ENCODE peak calls at places on chromosomes 7 and 10, in five cellular contexts. O is MM.1S, L is HCT116, M is PC-9, V is fibroblast of lung. R is an unnamed sample.

GRCh38 chr7:98178321-98178720 is 32.9 kb upstream of the BHLHA15 start:
- DNase-seq in O (no peak), L (no peak), V (no peak), M (peak; percentile 83), R (peak; percentile 26)

GRCh38 chr7:129969881-129970446 is 17.2 kb upstream of the UBE2H start:
- DNase-seq in L (peak; percentile 41), V (peak; percentile 96), M (peak; percentile 97), O (no peak), R (peak; percentile 98)

GRCh38 chr10:101040061-101040460 is 9.0 kb downstream of the SFXN3 start:
- DNase-seq in V (no peak), M (no peak), O (no peak), L (no peak), R (peak; percentile 52)

GRCh38 chr7:102006695-102007094 is 189.3 kb downstream of the CUX1 start:
- DNase-seq in L (no peak), V (no peak), O (no peak), M (no peak), R (no peak)

GRCh38 chr7:135270577-135271254 is 37.1 kb downstream of the STRA8 start:
- DNase-seq in L (no peak), O (no peak), M (no peak), V (no peak), R (no peak)

GRCh38 chr10:109374215-109374614 is 549.1 kb downstream of the XPNPEP1 start:
- DNase-seq in M (no peak), V (peak; percentile 76), L (no peak), O (no peak), R (peak; percentile 76)

GRCh38 chr10:79081353-79082034 is 12.7 kb downstream of the ZMIZ1 start:
- DNase-seq in V (peak; percentile 97), L (no peak), M (peak; percentile 63), O (no peak), R (peak; percentile 78)

GRCh38 chr10:42755028-42755451 is 27.6 kb upstream of the BMS1 start:
- DNase-seq in M (no peak), L (no peak), V (no peak), O (no peak), R (no peak)

GRCh38 chr7:112701456-112701855 is 88.7 kb downstream of the TMEM168 start:
- DNase-seq in O (no peak), M (no peak), V (no peak), L (no peak), R (no peak)

GRCh38 chr10:62057359-62057758 is 155.9 kb downstream of the ARID5B start:
- DNase-seq in O (no peak), L (no peak), V (no peak), M (no peak), R (no peak)

GRCh38 chr10:1036341-1036791 is 10.7 kb upstream of the IDI2 start:
- DNase-seq in O (no peak), M (peak; percentile 51), V (peak; percentile 89), L (no peak), R (peak; percentile 93)

GRCh38 chr7:148501707-148502139 is 88.8 kb upstream of the C7orf33 start:
- DNase-seq in L (no peak), V (peak; percentile 16), O (peak; percentile 92), M (no peak), R (no peak)

GRCh38 chr7:4690953-4691856 is 9.1 kb downstream of the FOXK1 start:
- DNase-seq in O (no peak), V (no peak), M (no peak), L (no peak), R (no peak)

GRCh38 chr10:28833313-28833712 is 156.0 kb downstream of the BAMBI start:
- DNase-seq in L (no peak), O (no peak), V (no peak), M (no peak), R (no peak)

GRCh38 chr10:61031341-61031740 is 87.4 kb upstream of the RHOBTB1 start:
- DNase-seq in O (no peak), V (no peak), M (no peak), L (no peak), R (no peak)

GRCh38 chr7:25537678-25538375 is 309.5 kb upstream of the NPVF start:
- DNase-seq in V (no peak), L (no peak), O (no peak), M (no peak), R (no peak)

GRCh38 chr10:16519908-16520861 is 1.5 kb downstream of the C1QL3 start:
- DNase-seq in M (no peak), L (no peak), V (no peak), O (no peak), R (no peak)

DNA sequence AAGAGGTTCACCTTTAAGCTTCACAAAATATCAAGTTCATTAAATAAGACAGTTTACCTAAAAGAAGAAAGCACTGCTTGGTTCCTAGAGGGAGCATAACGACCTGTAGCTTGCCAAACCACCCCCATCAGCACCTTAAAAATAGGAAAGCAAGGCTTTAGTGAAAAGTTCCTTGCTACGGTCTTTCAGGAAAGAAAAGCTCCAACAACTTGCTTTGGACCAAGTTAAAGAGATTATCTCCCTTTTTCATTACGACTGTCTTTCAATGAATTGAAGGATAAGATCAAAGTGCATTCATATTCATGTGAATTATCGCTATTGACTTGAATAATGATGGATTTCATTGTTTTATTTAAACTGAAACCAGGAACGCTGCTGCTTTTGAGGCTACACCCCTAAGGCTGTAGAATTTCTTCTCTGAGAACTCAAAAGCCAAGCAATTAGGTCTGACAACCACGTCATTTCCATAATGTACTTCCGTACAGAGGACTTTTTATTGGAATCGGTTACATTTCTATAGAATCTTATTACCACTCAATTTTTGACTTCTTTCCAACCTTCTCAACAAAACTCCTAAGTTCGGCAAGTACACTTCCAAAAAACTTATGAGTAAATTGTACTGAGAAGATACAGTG is 6.9 kb upstream of the SPAG6 start:
- DNase-seq in O (no peak), V (no peak), M (no peak), L (no peak), R (no peak)
- TF ChIP-seq EZH2 in O (no peak), V (peak; percentile 43), M (no peak), L (no peak), R (peak; percentile 76)

GRCh38 chr7:97012293-97013005 is 7.1 kb downstream of the DLX6 start:
- DNase-seq in V (no peak), M (no peak), O (no peak), L (no peak), R (no peak)

GRCh38 chr7:97008275-97008917 is 3.0 kb downstream of the DLX6 start:
- DNase-seq in V (no peak), O (no peak), M (no peak), L (no peak), R (no peak)

GRCh38 chr7:97011104-97011503 is 5.8 kb downstream of the DLX6 start:
- DNase-seq in L (no peak), O (no peak), M (no peak), V (no peak), R (no peak)

GRCh38 chr7:97011536-97012292 is 6.4 kb downstream of the DLX6 start:
- DNase-seq in M (no peak), O (no peak), V (no peak), L (no peak), R (no peak)

DNA sequence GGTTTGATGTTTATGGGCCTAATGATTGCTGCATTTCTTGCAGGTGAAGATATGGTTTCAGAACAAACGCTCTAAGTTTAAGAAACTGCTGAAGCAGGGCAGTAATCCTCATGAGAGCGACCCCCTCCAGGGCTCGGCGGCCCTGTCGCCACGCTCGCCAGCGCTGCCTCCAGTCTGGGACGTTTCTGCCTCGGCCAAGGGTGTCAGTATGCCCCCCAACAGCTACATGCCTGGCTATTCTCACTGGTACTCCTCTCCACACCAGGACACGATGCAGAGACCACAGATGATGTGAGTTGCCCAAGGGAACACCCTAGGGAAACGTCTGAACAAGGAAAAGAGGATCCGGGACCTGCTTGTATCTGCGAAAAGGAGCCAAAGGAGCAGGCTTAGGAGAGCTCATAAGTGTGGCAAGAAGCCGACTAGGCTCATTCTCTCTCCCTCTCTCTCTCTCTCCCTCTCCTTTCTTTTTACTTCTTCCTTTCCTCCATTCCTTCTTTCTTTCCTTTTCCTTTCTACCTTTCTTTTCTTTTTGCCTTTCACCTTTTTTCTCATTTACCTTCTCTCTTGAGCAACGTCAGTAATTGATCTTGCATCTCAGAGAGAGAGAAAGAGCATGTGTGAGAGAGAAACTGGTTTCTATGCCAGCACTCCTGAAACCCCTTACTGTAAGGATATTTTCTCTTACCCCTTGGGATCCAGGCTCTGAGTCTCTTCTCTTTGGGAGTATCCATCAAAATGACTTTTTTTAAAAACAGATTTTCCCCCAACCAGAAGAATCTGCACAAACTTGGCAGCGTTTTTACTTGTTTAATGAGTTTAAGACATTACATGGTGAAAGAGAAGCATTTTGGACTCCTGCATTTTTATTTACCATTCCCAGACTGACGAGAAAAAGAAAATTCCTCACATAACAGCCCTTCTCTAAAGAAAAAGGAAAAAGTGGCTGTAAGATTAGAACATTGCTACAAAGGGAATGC is 4.7 kb downstream of the DLX6 start:
- DNase-seq in M (no peak), L (no peak), O (no peak), V (no peak), R (no peak)
- TF ChIP-seq EZH2 in M (no peak), L (no peak), O (no peak), V (no peak), R (no peak)

GRCh38 chr10:69103784-69104183 is 15.9 kb downstream of the SRGN start:
- DNase-seq in O (no peak), M (no peak), L (no peak), V (no peak), R (no peak)

GRCh38 chr10:69104994-69105790 is 17.3 kb downstream of the SRGN start:
- DNase-seq in V (no peak), M (no peak), L (no peak), O (no peak), R (no peak)

GRCh38 chr10:69101451-69102095 is 13.7 kb downstream of the SRGN start:
- DNase-seq in L (no peak), O (no peak), V (peak; percentile 68), M (no peak), R (peak; percentile 26)

GRCh38 chr10:69100136-69100872 is 12.4 kb downstream of the SRGN start:
- DNase-seq in O (no peak), M (no peak), V (no peak), L (no peak), R (no peak)

DNA sequence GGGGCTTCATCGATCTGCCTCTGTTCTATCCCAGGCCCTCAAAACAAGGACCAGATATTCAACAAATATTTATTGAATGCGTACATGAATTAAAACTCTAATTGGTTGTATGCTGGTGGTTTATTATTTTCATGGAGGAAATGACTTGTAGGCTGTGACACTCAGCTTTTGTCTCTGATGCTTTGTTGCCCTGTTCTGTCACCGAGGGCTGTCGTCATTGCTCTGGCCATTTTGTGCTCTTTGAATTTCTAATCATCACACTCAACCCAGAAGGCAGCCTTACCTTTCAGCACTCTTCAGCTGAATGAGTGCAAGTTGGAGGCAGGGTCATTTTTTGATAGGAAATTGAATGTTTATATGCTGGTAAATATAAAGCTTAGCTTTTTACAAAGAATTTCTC is 14.5 kb downstream of the SRGN start:
- DNase-seq in O (no peak), V (no peak), L (no peak), M (no peak), R (no peak)
- TF ChIP-seq EZH2 in O (no peak), V (no peak), L (no peak), M (no peak), R (no peak)

DNA sequence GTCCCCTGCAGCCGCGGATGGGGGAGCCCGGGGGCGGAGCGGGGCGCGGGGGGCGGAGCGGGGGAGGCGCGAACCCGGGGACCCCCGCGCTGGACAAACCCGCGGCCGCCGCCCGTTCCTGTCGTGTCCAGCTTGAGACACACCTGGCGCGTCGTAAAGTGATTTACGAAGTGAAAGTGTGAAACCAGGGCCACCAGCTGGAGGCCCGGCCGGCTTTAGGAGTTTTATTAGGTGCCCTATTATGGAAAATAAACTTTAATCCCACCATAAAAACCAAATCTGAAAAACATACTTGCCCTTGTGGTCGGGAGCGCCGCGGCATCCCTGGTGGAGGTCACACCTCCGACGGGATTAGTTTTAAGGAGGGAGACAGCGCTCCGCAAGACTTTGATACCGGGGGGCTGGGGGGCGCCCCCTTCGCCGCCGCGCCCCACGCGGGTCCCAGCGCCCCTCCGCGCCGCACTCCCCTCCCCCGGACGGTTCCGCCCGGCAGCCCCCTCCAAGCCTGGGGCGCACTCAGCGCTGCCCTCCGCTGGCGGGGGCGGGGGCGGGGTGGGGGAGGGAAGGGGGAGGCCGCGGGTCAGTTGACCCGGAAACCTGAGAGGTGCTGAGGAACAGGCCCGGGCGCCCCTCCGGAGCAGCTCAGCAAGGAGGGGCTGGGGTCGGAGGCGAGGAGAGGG is 10.3 kb downstream of the MNX1 start:
- DNase-seq in V (no peak), M (no peak), O (peak; percentile 54), L (no peak), R (no peak)
- TF ChIP-seq EZH2 in V (peak; percentile 63), M (no peak), O (no peak), L (no peak), R (no peak)

R was measured in mammary epithelial cell.